ENCODE peak calls at places on chromosomes 13 and 19, in eight cellular contexts. One of them, this sample, is unnamed. For H3K27me3, the result is how much of the 10 kb centered on the place peaks cover.

GRCh38 chr19:16381756-16382401 is 57.3 kb downstream of the KLF2 start:
- DNase-seq in aorta: peak
- DNase-seq in IMR-90: no peak
- DNase-seq in endothelial cell of umbilical vein: no peak
- DNase-seq in left ventricle myocardium inferior: peak
- DNase-seq in Karpas-422: no peak
- DNase-seq in ovary: no peak
- DNase-seq in pancreas: no peak
- DNase-seq in this sample: peak

GRCh38 chr19:29587518-29587986 is 18.5 kb upstream of the POP4 start:
- DNase-seq in left ventricle myocardium inferior: no peak
- DNase-seq in aorta: no peak
- DNase-seq in pancreas: no peak
- DNase-seq in endothelial cell of umbilical vein: no peak
- DNase-seq in Karpas-422: no peak
- DNase-seq in ovary: no peak
- DNase-seq in IMR-90: peak
- DNase-seq in this sample: no peak

GRCh38 chr13:103799028-103799427 is 732.8 kb upstream of the SLC10A2 start:
- DNase-seq in endothelial cell of umbilical vein: no peak
- DNase-seq in left ventricle myocardium inferior: no peak
- DNase-seq in Karpas-422: no peak
- DNase-seq in aorta: no peak
- DNase-seq in ovary: no peak
- DNase-seq in IMR-90: no peak
- DNase-seq in pancreas: no peak
- DNase-seq in this sample: no peak

GRCh38 chr13:25980255-25980654 is 71.6 kb downstream of the SHISA2 start:
- DNase-seq in ovary: no peak
- DNase-seq in IMR-90: peak
- DNase-seq in left ventricle myocardium inferior: no peak
- DNase-seq in aorta: no peak
- DNase-seq in pancreas: no peak
- DNase-seq in Karpas-422: peak
- DNase-seq in endothelial cell of umbilical vein: peak
- DNase-seq in this sample: no peak

GRCh38 chr19:31110331-31110730 is 238.9 kb downstream of the TSHZ3 start:
- DNase-seq in aorta: no peak
- DNase-seq in pancreas: no peak
- DNase-seq in IMR-90: peak
- DNase-seq in Karpas-422: no peak
- DNase-seq in ovary: peak
- DNase-seq in endothelial cell of umbilical vein: no peak
- DNase-seq in left ventricle myocardium inferior: no peak
- DNase-seq in this sample: no peak

GRCh38 chr19:13212759-13213330 is 62.6 kb downstream of the IER2 start:
- DNase-seq in Karpas-422: peak
- DNase-seq in IMR-90: peak
- DNase-seq in endothelial cell of umbilical vein: peak
- DNase-seq in aorta: peak
- DNase-seq in ovary: peak
- DNase-seq in left ventricle myocardium inferior: peak
- DNase-seq in pancreas: peak
- DNase-seq in this sample: no peak

GRCh38 chr13:108968566-108968965 is 339.2 kb downstream of the MYO16 start:
- DNase-seq in ovary: no peak
- DNase-seq in Karpas-422: no peak
- DNase-seq in IMR-90: no peak
- DNase-seq in left ventricle myocardium inferior: no peak
- DNase-seq in pancreas: no peak
- DNase-seq in aorta: no peak
- DNase-seq in endothelial cell of umbilical vein: no peak
- DNase-seq in this sample: no peak

GRCh38 chr13:99386911-99387788 is 80.0 kb upstream of the GPR183 start:
- DNase-seq in Karpas-422: peak
- DNase-seq in ovary: no peak
- DNase-seq in aorta: no peak
- DNase-seq in pancreas: no peak
- DNase-seq in left ventricle myocardium inferior: peak
- DNase-seq in endothelial cell of umbilical vein: peak
- DNase-seq in IMR-90: no peak
- DNase-seq in this sample: no peak

GRCh38 chr13:99230991-99231390 is 27.2 kb downstream of the GPR18 start:
- DNase-seq in ovary: no peak
- DNase-seq in endothelial cell of umbilical vein: no peak
- DNase-seq in left ventricle myocardium inferior: no peak
- DNase-seq in pancreas: no peak
- DNase-seq in aorta: no peak
- DNase-seq in IMR-90: no peak
- DNase-seq in Karpas-422: peak
- DNase-seq in this sample: no peak

GRCh38 chr19:2291185-2291751 is 9.3 kb upstream of the PEAK3 start:
- DNase-seq in Karpas-422: no peak
- DNase-seq in ovary: no peak
- DNase-seq in aorta: peak
- DNase-seq in IMR-90: no peak
- DNase-seq in endothelial cell of umbilical vein: peak
- DNase-seq in pancreas: no peak
- DNase-seq in left ventricle myocardium inferior: no peak
- DNase-seq in this sample: no peak

GRCh38 chr13:97254809-97255208 is 32.7 kb downstream of the MBNL2 start:
- DNase-seq in pancreas: no peak
- DNase-seq in ovary: no peak
- DNase-seq in IMR-90: peak
- DNase-seq in Karpas-422: no peak
- DNase-seq in aorta: no peak
- DNase-seq in left ventricle myocardium inferior: no peak
- DNase-seq in endothelial cell of umbilical vein: no peak
- DNase-seq in this sample: no peak

GRCh38 chr19:28170066-28170465 is 1042.9 kb downstream of the UQCRFS1 start:
- DNase-seq in aorta: no peak
- DNase-seq in ovary: no peak
- DNase-seq in endothelial cell of umbilical vein: no peak
- DNase-seq in left ventricle myocardium inferior: no peak
- DNase-seq in pancreas: no peak
- DNase-seq in Karpas-422: no peak
- DNase-seq in IMR-90: no peak
- DNase-seq in this sample: no peak

DNA sequence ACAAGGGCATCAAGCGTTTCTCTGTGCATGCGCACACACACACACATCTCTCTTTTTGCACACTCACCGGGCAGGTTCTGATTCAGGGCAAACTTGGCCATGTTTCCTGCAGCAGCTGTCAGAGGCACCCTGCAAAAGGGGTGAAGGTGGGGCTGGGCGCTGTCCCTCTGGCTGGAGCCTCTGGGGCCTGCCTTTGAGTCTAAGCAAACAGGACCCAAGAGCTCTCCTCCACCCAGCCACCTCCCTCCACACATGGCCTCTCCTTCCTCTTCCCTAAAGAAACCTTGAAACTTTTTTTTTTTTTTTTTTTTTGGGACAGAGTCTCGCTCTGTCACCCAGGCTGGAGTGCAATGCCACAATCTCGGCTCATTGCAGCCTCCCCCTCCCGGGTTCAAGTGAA is 5.3 kb downstream of the KANK3 start:
- DNase-seq in Karpas-422: no peak
- DNase-seq in endothelial cell of umbilical vein: no peak
- DNase-seq in left ventricle myocardium inferior: no peak
- DNase-seq in IMR-90: no peak
- DNase-seq in pancreas: no peak
- DNase-seq in ovary: no peak
- DNase-seq in aorta: no peak
- DNase-seq in this sample: no peak
- H3K27me3 ChIP-seq in Karpas-422: under half
- H3K27me3 ChIP-seq in endothelial cell of umbilical vein: under half
- H3K27me3 ChIP-seq in left ventricle myocardium inferior: under half
- H3K27me3 ChIP-seq in IMR-90: under half
- H3K27me3 ChIP-seq in pancreas: under half
- H3K27me3 ChIP-seq in ovary: under half
- H3K27me3 ChIP-seq in aorta: under half
- H3K27me3 ChIP-seq in this sample: under half

GRCh38 chr19:47610546-47610894 is 1.6 kb downstream of the BICRA start:
- DNase-seq in endothelial cell of umbilical vein: no peak
- DNase-seq in IMR-90: no peak
- DNase-seq in pancreas: no peak
- DNase-seq in aorta: no peak
- DNase-seq in ovary: no peak
- DNase-seq in Karpas-422: no peak
- DNase-seq in left ventricle myocardium inferior: no peak
- DNase-seq in this sample: no peak
- H3K27ac ChIP-seq in endothelial cell of umbilical vein: peak
- H3K27ac ChIP-seq in IMR-90: peak
- H3K27ac ChIP-seq in pancreas: peak
- H3K27ac ChIP-seq in aorta: no peak
- H3K27ac ChIP-seq in ovary: peak
- H3K27ac ChIP-seq in Karpas-422: peak
- H3K27ac ChIP-seq in left ventricle myocardium inferior: peak
- H3K27ac ChIP-seq in this sample: peak

GRCh38 chr13:110561335-110562033 is at the start of gene RAB20:
- DNase-seq in ovary: peak
- DNase-seq in pancreas: peak
- DNase-seq in left ventricle myocardium inferior: peak
- DNase-seq in aorta: peak
- DNase-seq in endothelial cell of umbilical vein: peak
- DNase-seq in Karpas-422: peak
- DNase-seq in IMR-90: peak
- DNase-seq in this sample: peak
- H3K4me3 ChIP-seq in ovary: peak
- H3K4me3 ChIP-seq in pancreas: peak
- H3K4me3 ChIP-seq in left ventricle myocardium inferior: peak
- H3K4me3 ChIP-seq in aorta: peak
- H3K4me3 ChIP-seq in endothelial cell of umbilical vein: peak
- H3K4me3 ChIP-seq in Karpas-422: peak
- H3K4me3 ChIP-seq in IMR-90: peak
- H3K4me3 ChIP-seq in this sample: peak

DNA sequence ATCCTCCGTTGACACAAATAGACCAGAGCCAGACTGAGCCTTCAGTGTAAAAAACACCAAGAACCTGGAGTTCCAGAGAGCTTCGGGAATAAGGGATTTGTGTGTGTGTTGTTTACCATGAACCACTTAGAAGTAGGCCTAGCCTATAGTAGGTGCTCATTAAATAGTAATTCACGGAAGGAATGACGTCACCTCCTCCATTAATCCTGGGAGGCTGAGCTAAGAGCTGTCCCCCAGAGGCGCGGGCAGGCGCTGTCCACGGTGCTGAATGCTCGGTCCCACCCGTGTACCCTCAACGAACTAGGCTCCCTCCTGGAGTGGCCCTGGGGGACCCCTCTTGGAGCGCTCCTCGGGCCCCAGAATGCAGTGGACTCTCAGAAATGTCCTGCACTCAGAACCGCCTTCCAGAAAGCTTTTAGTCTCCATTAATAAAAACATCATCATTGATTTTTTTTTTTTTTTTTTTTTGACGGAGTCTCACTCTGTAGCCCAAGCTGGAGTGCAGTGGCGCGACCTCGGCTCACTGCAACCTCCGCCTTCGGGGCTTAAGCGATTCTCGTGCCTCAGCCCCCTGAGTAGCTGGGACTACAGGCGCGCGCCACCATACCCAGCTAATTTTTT is 6.5 kb downstream of the UNC13A start:
- DNase-seq in aorta: peak
- DNase-seq in left ventricle myocardium inferior: peak
- DNase-seq in ovary: peak
- DNase-seq in Karpas-422: peak
- DNase-seq in pancreas: no peak
- DNase-seq in endothelial cell of umbilical vein: peak
- DNase-seq in IMR-90: peak
- DNase-seq in this sample: no peak
- H3K27me3 ChIP-seq in aorta: under half
- H3K27me3 ChIP-seq in left ventricle myocardium inferior: half or more
- H3K27me3 ChIP-seq in ovary: under half
- H3K27me3 ChIP-seq in Karpas-422: under half
- H3K27me3 ChIP-seq in pancreas: under half
- H3K27me3 ChIP-seq in endothelial cell of umbilical vein: under half
- H3K27me3 ChIP-seq in IMR-90: under half
- H3K27me3 ChIP-seq in this sample: under half

DNA sequence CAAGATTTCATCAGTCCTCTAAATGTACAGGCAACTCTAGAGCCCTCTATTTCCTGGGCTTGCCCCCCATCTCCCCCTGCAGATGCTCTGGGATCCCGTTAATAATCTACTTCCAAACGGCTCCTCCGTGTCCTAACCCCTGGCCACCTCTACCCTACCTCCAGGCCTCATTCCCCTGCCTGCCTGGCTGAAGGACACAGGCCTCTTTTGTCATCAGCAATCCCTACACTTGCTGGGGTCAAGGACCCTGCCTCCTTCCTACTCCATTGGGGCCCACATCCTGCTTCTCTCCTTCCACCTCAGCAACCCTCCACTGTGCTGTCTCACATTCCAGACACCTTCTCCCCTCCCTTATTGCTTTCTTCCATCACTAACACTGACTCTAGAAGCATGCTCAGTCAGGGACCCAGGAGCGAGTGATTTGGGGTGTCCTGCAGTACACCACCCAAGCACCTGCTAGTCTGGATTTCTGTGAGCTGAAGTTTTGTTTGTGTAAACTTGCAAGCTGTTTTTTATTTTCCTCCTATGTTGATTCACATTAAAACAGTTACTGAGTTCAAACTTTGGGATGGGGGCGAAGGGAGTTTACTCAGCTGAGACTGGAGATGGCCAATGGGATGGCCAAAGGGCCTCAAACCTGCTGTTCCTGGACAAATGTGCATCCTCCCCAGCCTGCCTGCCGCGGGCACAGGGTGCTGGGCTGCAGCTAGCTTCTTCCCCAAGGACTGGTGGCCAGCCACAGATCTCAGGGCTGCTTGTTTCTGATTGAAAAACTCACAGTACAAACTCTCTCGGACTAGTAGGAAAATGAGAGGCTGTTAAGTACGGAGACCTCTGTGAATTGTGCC is 314.7 kb downstream of the FOXO1 start:
- DNase-seq in ovary: no peak
- DNase-seq in aorta: no peak
- DNase-seq in left ventricle myocardium inferior: no peak
- DNase-seq in IMR-90: no peak
- DNase-seq in Karpas-422: no peak
- DNase-seq in endothelial cell of umbilical vein: no peak
- DNase-seq in pancreas: no peak
- DNase-seq in this sample: no peak
- H3K27ac ChIP-seq in ovary: no peak
- H3K27ac ChIP-seq in aorta: no peak
- H3K27ac ChIP-seq in left ventricle myocardium inferior: peak
- H3K27ac ChIP-seq in IMR-90: no peak
- H3K27ac ChIP-seq in Karpas-422: no peak
- H3K27ac ChIP-seq in endothelial cell of umbilical vein: no peak
- H3K27ac ChIP-seq in pancreas: no peak
- H3K27ac ChIP-seq in this sample: peak

GRCh38 chr13:31895687-31896086 is 135.9 kb upstream of the FRY start:
- DNase-seq in left ventricle myocardium inferior: no peak
- DNase-seq in IMR-90: no peak
- DNase-seq in Karpas-422: no peak
- DNase-seq in ovary: no peak
- DNase-seq in aorta: no peak
- DNase-seq in pancreas: no peak
- DNase-seq in endothelial cell of umbilical vein: no peak
- DNase-seq in this sample: no peak
- H3K4me3 ChIP-seq in left ventricle myocardium inferior: peak
- H3K4me3 ChIP-seq in IMR-90: no peak
- H3K4me3 ChIP-seq in Karpas-422: no peak
- H3K4me3 ChIP-seq in ovary: no peak
- H3K4me3 ChIP-seq in aorta: no peak
- H3K4me3 ChIP-seq in pancreas: no peak
- H3K4me3 ChIP-seq in endothelial cell of umbilical vein: no peak
- H3K4me3 ChIP-seq in this sample: no peak